ENCODE peak calls at places on chromosome X, in five cellular contexts. One of them, this sample, is unnamed. For H3K4me1, the result is how much of the 10 kb centered on the place peaks cover.

GRCh38 chrX:150587585-150588503 is 19.4 kb downstream of the MTM1 start:
- DNase-seq in SK-N-SH: peak
- DNase-seq in right lobe of liver: no peak
- DNase-seq in IMR-90: no peak
- DNase-seq in mucosa of descending colon: peak
- DNase-seq in this sample: peak

GRCh38 chrX:47311857-47312774 is 58.3 kb upstream of the ZNF157 start:
- DNase-seq in SK-N-SH: peak
- DNase-seq in right lobe of liver: no peak
- DNase-seq in IMR-90: peak
- DNase-seq in mucosa of descending colon: peak
- DNase-seq in this sample: peak

GRCh38 chrX:5236749-5237148 is 991.9 kb downstream of the NLGN4X start:
- DNase-seq in SK-N-SH: no peak
- DNase-seq in right lobe of liver: no peak
- DNase-seq in IMR-90: no peak
- DNase-seq in mucosa of descending colon: no peak
- DNase-seq in this sample: no peak

GRCh38 chrX:37685452-37686347 is at the start of gene XK:
- DNase-seq in SK-N-SH: peak
- DNase-seq in right lobe of liver: peak
- DNase-seq in IMR-90: no peak
- DNase-seq in mucosa of descending colon: peak
- DNase-seq in this sample: peak

GRCh38 chrX:56797966-56798711 is 69.1 kb downstream of the NBDY start:
- DNase-seq in SK-N-SH: peak
- DNase-seq in right lobe of liver: peak
- DNase-seq in IMR-90: no peak
- DNase-seq in mucosa of descending colon: no peak
- DNase-seq in this sample: no peak

GRCh38 chrX:10932842-10933440 is 178.2 kb upstream of the HCCS start:
- DNase-seq in SK-N-SH: peak
- DNase-seq in right lobe of liver: no peak
- DNase-seq in IMR-90: peak
- DNase-seq in mucosa of descending colon: no peak
- DNase-seq in this sample: no peak

GRCh38 chrX:137427813-137428212 is 138.1 kb upstream of the ZIC3 start:
- DNase-seq in SK-N-SH: no peak
- DNase-seq in right lobe of liver: no peak
- DNase-seq in IMR-90: no peak
- DNase-seq in mucosa of descending colon: no peak
- DNase-seq in this sample: no peak

GRCh38 chrX:129790808-129791207 is 11.1 kb downstream of the SASH3 start:
- DNase-seq in SK-N-SH: no peak
- DNase-seq in right lobe of liver: no peak
- DNase-seq in IMR-90: no peak
- DNase-seq in mucosa of descending colon: no peak
- DNase-seq in this sample: no peak

GRCh38 chrX:103550415-103551051 is 31.2 kb upstream of the RAB40A start:
- DNase-seq in SK-N-SH: no peak
- DNase-seq in right lobe of liver: no peak
- DNase-seq in IMR-90: no peak
- DNase-seq in mucosa of descending colon: no peak
- DNase-seq in this sample: no peak

GRCh38 chrX:131792356-131792749 is 230.7 kb upstream of the STK26 start:
- DNase-seq in SK-N-SH: peak
- DNase-seq in right lobe of liver: no peak
- DNase-seq in IMR-90: peak
- DNase-seq in mucosa of descending colon: no peak
- DNase-seq in this sample: peak

GRCh38 chrX:139079789-139080188 is 368.3 kb upstream of the FGF13 start:
- DNase-seq in SK-N-SH: no peak
- DNase-seq in right lobe of liver: no peak
- DNase-seq in IMR-90: no peak
- DNase-seq in mucosa of descending colon: no peak
- DNase-seq in this sample: no peak

GRCh38 chrX:52839137-52839536 is 28.1 kb downstream of the XAGE5 start:
- DNase-seq in SK-N-SH: no peak
- DNase-seq in right lobe of liver: no peak
- DNase-seq in IMR-90: no peak
- DNase-seq in mucosa of descending colon: no peak
- DNase-seq in this sample: no peak

GRCh38 chrX:24204331-24204730 is 54.8 kb downstream of the ZFX start:
- DNase-seq in SK-N-SH: no peak
- DNase-seq in right lobe of liver: no peak
- DNase-seq in IMR-90: peak
- DNase-seq in mucosa of descending colon: no peak
- DNase-seq in this sample: no peak

GRCh38 chrX:130082244-130083106 is 27.8 kb downstream of the ELF4 start:
- DNase-seq in SK-N-SH: no peak
- DNase-seq in right lobe of liver: no peak
- DNase-seq in IMR-90: no peak
- DNase-seq in mucosa of descending colon: peak
- DNase-seq in this sample: no peak

GRCh38 chrX:42704454-42704853 is 73.5 kb downstream of the PPP1R2C start:
- DNase-seq in SK-N-SH: no peak
- DNase-seq in right lobe of liver: no peak
- DNase-seq in IMR-90: peak
- DNase-seq in mucosa of descending colon: no peak
- DNase-seq in this sample: no peak

GRCh38 chrX:139826065-139827044 is 106.5 kb downstream of the ATP11C start:
- DNase-seq in SK-N-SH: no peak
- DNase-seq in right lobe of liver: peak
- DNase-seq in IMR-90: peak
- DNase-seq in mucosa of descending colon: no peak
- DNase-seq in this sample: no peak

GRCh38 chrX:1400049-1400448 is 8.1 kb upstream of the SLC25A6 start:
- DNase-seq in SK-N-SH: no peak
- DNase-seq in right lobe of liver: no peak
- DNase-seq in IMR-90: no peak
- DNase-seq in mucosa of descending colon: no peak
- DNase-seq in this sample: peak

GRCh38 chrX:123728001-123728400 is 4.9 kb downstream of the THOC2 start:
- DNase-seq in SK-N-SH: no peak
- DNase-seq in right lobe of liver: no peak
- DNase-seq in IMR-90: no peak
- DNase-seq in mucosa of descending colon: no peak
- DNase-seq in this sample: no peak

GRCh38 chrX:107714196-107714811 is 61.3 kb downstream of the TSC22D3 start:
- DNase-seq in SK-N-SH: no peak
- DNase-seq in right lobe of liver: peak
- DNase-seq in IMR-90: no peak
- DNase-seq in mucosa of descending colon: no peak
- DNase-seq in this sample: peak

GRCh38 chrX:118595501-118596042 is 100.0 kb downstream of the DOCK11 start:
- DNase-seq in SK-N-SH: no peak
- DNase-seq in right lobe of liver: no peak
- DNase-seq in IMR-90: no peak
- DNase-seq in mucosa of descending colon: no peak
- DNase-seq in this sample: no peak

GRCh38 chrX:150934453-150934852 is 36.0 kb upstream of the CD99L2 start:
- DNase-seq in SK-N-SH: no peak
- DNase-seq in right lobe of liver: no peak
- DNase-seq in IMR-90: peak
- DNase-seq in mucosa of descending colon: no peak
- DNase-seq in this sample: no peak

GRCh38 chrX:9921407-9921806 is 45.8 kb upstream of the CLDN34 start:
- DNase-seq in SK-N-SH: no peak
- DNase-seq in right lobe of liver: no peak
- DNase-seq in IMR-90: no peak
- DNase-seq in mucosa of descending colon: no peak
- DNase-seq in this sample: no peak

GRCh38 chrX:54530358-54530900 is 410 bp downstream of the GNL3L start:
- DNase-seq in SK-N-SH: no peak
- DNase-seq in right lobe of liver: no peak
- DNase-seq in IMR-90: no peak
- DNase-seq in mucosa of descending colon: no peak
- DNase-seq in this sample: no peak

GRCh38 chrX:115940888-115941332 is 229.6 kb upstream of the AGTR2 start:
- DNase-seq in SK-N-SH: peak
- DNase-seq in right lobe of liver: no peak
- DNase-seq in IMR-90: peak
- DNase-seq in mucosa of descending colon: peak
- DNase-seq in this sample: peak

GRCh38 chrX:18701621-18702361 is 5.7 kb upstream of the PPEF1 start:
- DNase-seq in SK-N-SH: no peak
- DNase-seq in right lobe of liver: peak
- DNase-seq in IMR-90: peak
- DNase-seq in mucosa of descending colon: peak
- DNase-seq in this sample: peak

GRCh38 chrX:114071412-114071811 is 512.5 kb upstream of the HTR2C start:
- DNase-seq in SK-N-SH: no peak
- DNase-seq in right lobe of liver: no peak
- DNase-seq in IMR-90: no peak
- DNase-seq in mucosa of descending colon: no peak
- DNase-seq in this sample: no peak

GRCh38 chrX:124406294-124407013 is 60.1 kb downstream of the SH2D1A start:
- DNase-seq in SK-N-SH: peak
- DNase-seq in right lobe of liver: peak
- DNase-seq in IMR-90: peak
- DNase-seq in mucosa of descending colon: peak
- DNase-seq in this sample: no peak

GRCh38 chrX:124925681-124926080 is 394.0 kb upstream of the TEX13C start:
- DNase-seq in SK-N-SH: no peak
- DNase-seq in right lobe of liver: no peak
- DNase-seq in IMR-90: no peak
- DNase-seq in mucosa of descending colon: no peak
- DNase-seq in this sample: no peak

GRCh38 chrX:53347948-53348347 is 66.6 kb upstream of the IQSEC2 start:
- DNase-seq in SK-N-SH: no peak
- DNase-seq in right lobe of liver: no peak
- DNase-seq in IMR-90: no peak
- DNase-seq in mucosa of descending colon: no peak
- DNase-seq in this sample: no peak

GRCh38 chrX:19566359-19567141 is 51.2 kb upstream of the MAP3K15 start:
- DNase-seq in SK-N-SH: peak
- DNase-seq in right lobe of liver: no peak
- DNase-seq in IMR-90: peak
- DNase-seq in mucosa of descending colon: peak
- DNase-seq in this sample: no peak

GRCh38 chrX:101191217-101191750 is 28.3 kb upstream of the DRP2 start:
- DNase-seq in SK-N-SH: peak
- DNase-seq in right lobe of liver: no peak
- DNase-seq in IMR-90: no peak
- DNase-seq in mucosa of descending colon: peak
- DNase-seq in this sample: no peak

GRCh38 chrX:66914082-66914481 is 275.2 kb upstream of the EDA2R start:
- DNase-seq in SK-N-SH: no peak
- DNase-seq in right lobe of liver: peak
- DNase-seq in IMR-90: no peak
- DNase-seq in mucosa of descending colon: peak
- DNase-seq in this sample: no peak

GRCh38 chrX:151806967-151807540 is 72.5 kb downstream of the CNGA2 start:
- DNase-seq in SK-N-SH: no peak
- DNase-seq in right lobe of liver: no peak
- DNase-seq in IMR-90: no peak
- DNase-seq in mucosa of descending colon: no peak
- DNase-seq in this sample: no peak

GRCh38 chrX:19839770-19840254 is 47.6 kb downstream of the SH3KBP1 start:
- DNase-seq in SK-N-SH: no peak
- DNase-seq in right lobe of liver: no peak
- DNase-seq in IMR-90: no peak
- DNase-seq in mucosa of descending colon: no peak
- DNase-seq in this sample: no peak

GRCh38 chrX:18883234-18883960 is 100.5 kb downstream of the PHKA2 start:
- DNase-seq in SK-N-SH: no peak
- DNase-seq in right lobe of liver: no peak
- DNase-seq in IMR-90: no peak
- DNase-seq in mucosa of descending colon: no peak
- DNase-seq in this sample: no peak

GRCh38 chrX:22276781-22277180 is 4.1 kb downstream of the CBLL2 start:
- DNase-seq in SK-N-SH: no peak
- DNase-seq in right lobe of liver: no peak
- DNase-seq in IMR-90: peak
- DNase-seq in mucosa of descending colon: no peak
- DNase-seq in this sample: no peak
- H3K4me1 ChIP-seq in SK-N-SH: under half
- H3K4me1 ChIP-seq in right lobe of liver: under half
- H3K4me1 ChIP-seq in IMR-90: under half
- H3K4me1 ChIP-seq in mucosa of descending colon: under half
- H3K4me1 ChIP-seq in this sample: under half

DNA sequence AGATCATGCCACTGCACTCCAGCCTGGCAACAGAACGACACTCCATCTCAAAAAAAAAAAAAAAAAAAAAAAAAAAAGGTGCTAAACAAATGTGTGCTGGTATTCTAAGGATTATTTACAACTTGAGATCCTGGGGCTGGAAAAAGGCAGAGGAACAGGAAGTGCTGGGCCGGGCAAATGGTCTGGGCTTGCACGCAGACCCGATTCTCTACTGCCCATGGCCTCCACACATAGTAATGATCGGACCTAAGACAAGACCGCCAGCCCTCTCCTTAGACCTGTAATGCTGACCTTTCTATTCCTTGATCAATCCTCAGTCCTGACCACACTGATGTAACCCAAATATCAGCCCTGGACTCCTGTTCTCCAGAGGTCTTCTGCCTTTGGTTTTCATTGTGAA is 67.8 kb downstream of the EFNB1 start:
- DNase-seq in SK-N-SH: no peak
- DNase-seq in right lobe of liver: no peak
- DNase-seq in IMR-90: no peak
- DNase-seq in mucosa of descending colon: no peak
- DNase-seq in this sample: no peak
- H3K4me1 ChIP-seq in SK-N-SH: under half
- H3K4me1 ChIP-seq in right lobe of liver: under half
- H3K4me1 ChIP-seq in IMR-90: under half
- H3K4me1 ChIP-seq in mucosa of descending colon: under half
- H3K4me1 ChIP-seq in this sample: under half

GRCh38 chrX:7072856-7073255 is 74.7 kb upstream of the STS start:
- DNase-seq in SK-N-SH: no peak
- DNase-seq in right lobe of liver: no peak
- DNase-seq in IMR-90: no peak
- DNase-seq in mucosa of descending colon: no peak
- DNase-seq in this sample: no peak
- H3K4me1 ChIP-seq in SK-N-SH: under half
- H3K4me1 ChIP-seq in right lobe of liver: under half
- H3K4me1 ChIP-seq in IMR-90: under half
- H3K4me1 ChIP-seq in mucosa of descending colon: under half
- H3K4me1 ChIP-seq in this sample: under half

DNA sequence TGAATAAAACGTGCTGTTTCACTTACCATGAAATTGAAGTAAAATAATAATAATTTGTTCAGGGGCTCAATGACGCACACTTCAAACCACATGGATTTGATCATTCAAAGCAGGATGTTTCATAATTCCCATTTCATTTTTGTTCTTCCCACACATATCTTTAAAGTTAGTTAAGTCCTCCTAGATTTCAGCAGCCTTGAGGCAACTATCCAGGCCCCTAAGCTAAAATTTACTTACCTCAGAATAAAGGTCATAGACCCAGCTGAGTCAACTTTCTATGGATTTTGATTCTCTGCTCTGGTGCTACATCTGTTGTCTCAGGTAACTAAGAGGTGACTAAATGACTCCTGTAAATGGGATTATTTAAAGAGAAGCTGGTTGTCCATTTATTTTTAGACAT is 25.0 kb downstream of the GPR174 start:
- DNase-seq in SK-N-SH: no peak
- DNase-seq in right lobe of liver: no peak
- DNase-seq in IMR-90: no peak
- DNase-seq in mucosa of descending colon: no peak
- DNase-seq in this sample: no peak
- H3K4me1 ChIP-seq in SK-N-SH: under half
- H3K4me1 ChIP-seq in right lobe of liver: under half
- H3K4me1 ChIP-seq in IMR-90: under half
- H3K4me1 ChIP-seq in mucosa of descending colon: under half
- H3K4me1 ChIP-seq in this sample: under half

GRCh38 chrX:12954376-12954775 is 20.5 kb upstream of the TMSB4X start:
- DNase-seq in SK-N-SH: no peak
- DNase-seq in right lobe of liver: no peak
- DNase-seq in IMR-90: no peak
- DNase-seq in mucosa of descending colon: no peak
- DNase-seq in this sample: no peak
- H3K4me1 ChIP-seq in SK-N-SH: under half
- H3K4me1 ChIP-seq in right lobe of liver: under half
- H3K4me1 ChIP-seq in IMR-90: under half
- H3K4me1 ChIP-seq in mucosa of descending colon: under half
- H3K4me1 ChIP-seq in this sample: under half

This sample was measured in Peyer's patch.